ENCODE peak calls at places on chromosome 3, in four cellular contexts. U, S, A and R are unnamed samples.

GRCh38 chr3:71051893-71052687 is 531.4 kb downstream of the FOXP1 start:
- DNase-seq in A (no peak), S (no peak), U (no peak), R (no peak)

GRCh38 chr3:82100378-82100777 is 338.9 kb upstream of the GBE1 start:
- DNase-seq in S (no peak), U (no peak), A (peak; percentile 80), R (no peak)

GRCh38 chr3:42148982-42149432 is 57.9 kb downstream of the TRAK1 start:
- DNase-seq in S (no peak), A (no peak), U (peak; percentile 65), R (no peak)

GRCh38 chr3:74537164-74537563 is 77.3 kb downstream of the CNTN3 start:
- DNase-seq in S (no peak), A (no peak), U (no peak), R (no peak)

GRCh38 chr3:22089284-22089683 is 338.3 kb upstream of the ZNF385D start:
- DNase-seq in A (peak; percentile 4), S (peak; percentile 28), U (no peak), R (peak; percentile 36)

GRCh38 chr3:146050700-146051099 is 110.3 kb downstream of the PLOD2 start:
- DNase-seq in S (no peak), A (no peak), U (no peak), R (no peak)

GRCh38 chr3:115790759-115791158 is 167.4 kb downstream of the GAP43 start:
- DNase-seq in S (no peak), U (no peak), A (peak; percentile 98), R (no peak)

GRCh38 chr3:55538158-55538557 is 51.1 kb upstream of the WNT5A start:
- DNase-seq in S (no peak), U (no peak), A (no peak), R (no peak)

GRCh38 chr3:9808345-9809037 is 1.6 kb upstream of the TTLL3 start:
- DNase-seq in S (peak; percentile 78), U (no peak), A (no peak), R (no peak)

GRCh38 chr3:14261229-14261628 is 82.6 kb downstream of the LSM3 start:
- DNase-seq in A (no peak), S (peak; percentile 80), U (peak; percentile 85), R (peak; percentile 91)

GRCh38 chr3:77303943-77304778 is 264.3 kb downstream of the ROBO2 start:
- DNase-seq in U (no peak), A (no peak), S (no peak), R (no peak)

GRCh38 chr3:30607032-30607833 is 832 bp downstream of the TGFBR2 start:
- DNase-seq in S (peak; percentile 90), A (no peak), U (peak; percentile 71), R (peak; percentile 93)

GRCh38 chr3:148727242-148727641 is 29.5 kb downstream of the AGTR1 start:
- DNase-seq in U (no peak), A (no peak), S (peak; percentile 21), R (no peak)

GRCh38 chr3:21390856-21391255 is 360.2 kb downstream of the ZNF385D start:
- DNase-seq in S (no peak), A (no peak), U (no peak), R (no peak)

GRCh38 chr3:171470714-171471227 is 10.6 kb upstream of the TNIK start:
- DNase-seq in S (no peak), A (no peak), U (no peak), R (no peak)

GRCh38 chr3:146747928-146748327 is 142.8 kb upstream of the PLSCR5 start:
- DNase-seq in U (no peak), A (no peak), S (no peak), R (no peak)

GRCh38 chr3:137409584-137409983 is 354.5 kb upstream of the SOX14 start:
- DNase-seq in S (no peak), U (no peak), A (no peak), R (no peak)

GRCh38 chr3:40930131-40930538 is 269.2 kb upstream of the CTNNB1 start:
- DNase-seq in S (no peak), U (no peak), A (no peak), R (no peak)
- TF ChIP-seq CTCF in S (no peak), U (no peak), A (no peak), R (no peak)

DNA sequence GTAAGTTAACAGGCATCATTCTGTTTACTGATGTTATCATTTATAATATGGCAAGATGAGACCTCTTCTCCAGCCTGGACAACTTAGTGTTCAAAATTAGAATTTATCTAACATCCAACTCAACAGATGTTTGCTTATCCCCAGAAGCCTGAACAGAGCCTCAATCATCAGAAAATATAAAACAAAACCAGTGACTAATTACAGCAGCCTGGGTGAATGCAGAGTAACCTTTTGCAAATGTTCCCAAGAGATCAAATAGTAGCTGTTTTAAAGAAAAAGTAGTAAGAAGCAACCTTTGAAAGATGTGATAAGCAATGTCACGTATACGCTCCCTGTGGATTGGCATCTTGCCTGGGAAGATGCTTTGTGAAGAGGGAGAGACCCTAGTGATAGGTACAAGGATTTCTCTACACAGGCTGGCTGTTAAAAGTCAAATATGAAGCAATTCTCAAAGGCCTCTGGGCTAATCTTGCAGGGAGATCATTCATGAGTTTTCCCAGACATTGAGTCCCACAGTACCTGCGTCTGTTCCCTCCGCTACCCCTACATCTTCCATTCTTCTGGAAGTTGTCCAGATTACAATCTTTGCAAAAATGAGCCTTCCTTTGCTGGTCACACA is 39.3 kb upstream of the PRICKLE2 start:
- DNase-seq in A (no peak), S (no peak), U (no peak), R (no peak)
- H3K4me1 ChIP-seq in A (peaks cover 15% of the 10 kb centered on the region), S (no peaks in the 10 kb centered on the region), U (peaks cover 12% of the 10 kb centered on the region), R (peaks cover 3% of the 10 kb centered on the region)

GRCh38 chr3:125192190-125193035 is 20.1 kb downstream of the SLC12A8 start:
- DNase-seq in A (no peak), S (peak; percentile 19), U (no peak), R (no peak)
- TF ChIP-seq CTCF in A (no peak), S (peak; percentile 44), U (no peak), R (no peak)

GRCh38 chr3:49930241-49930690 is 655 bp upstream of the MON1A start:
- DNase-seq in U (no peak), A (no peak), S (no peak), R (peak; percentile 26)

GRCh38 chr3:49929333-49930240 is at the start of gene MON1A:
- DNase-seq in S (peak; percentile 87), U (peak; percentile 99), A (peak; percentile 65), R (peak; percentile 98)

GRCh38 chr3:49927798-49928197 is 1.8 kb downstream of the MON1A start:
- DNase-seq in A (no peak), S (no peak), U (no peak), R (no peak)

GRCh38 chr3:49928511-49929017 is 1.0 kb downstream of the MON1A start:
- DNase-seq in S (no peak), A (no peak), U (no peak), R (peak; percentile 26)

DNA sequence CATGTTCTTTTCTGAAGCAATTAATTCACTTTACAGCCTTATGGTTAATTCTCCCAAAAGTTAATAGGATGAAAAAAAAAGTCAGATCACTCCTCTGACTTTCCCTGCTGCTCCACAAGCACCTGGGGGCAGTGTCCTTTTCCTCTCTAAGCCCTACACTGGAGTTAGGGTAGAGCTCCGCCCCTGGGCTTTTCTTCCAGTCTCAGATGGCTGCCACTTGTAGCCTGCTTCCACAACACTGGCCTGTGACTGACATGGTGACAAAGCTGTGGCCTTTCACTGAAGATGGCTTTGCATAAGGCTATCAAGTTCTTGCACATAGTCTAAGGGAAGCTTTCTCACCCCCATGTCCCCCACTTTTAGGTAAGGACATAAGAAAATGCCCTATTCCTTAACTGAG is 1.3 kb upstream of the MON1A start:
- DNase-seq in U (no peak), S (peak; percentile 75), A (no peak), R (peak; percentile 53)
- H3K4me1 ChIP-seq in U (no peaks in the 10 kb centered on the region), S (peaks cover 32% of the 10 kb centered on the region), A (peaks cover 5% of the 10 kb centered on the region), R (peaks cover 8% of the 10 kb centered on the region)

GRCh38 chr3:79367803-79368202 is 400.0 kb downstream of the ROBO1 start:
- DNase-seq in S (no peak), U (no peak), A (no peak), R (no peak)

GRCh38 chr3:79366414-79366813 is 401.4 kb downstream of the ROBO1 start:
- DNase-seq in U (no peak), S (no peak), A (no peak), R (no peak)

GRCh38 chr3:79367066-79367465 is 400.7 kb downstream of the ROBO1 start:
- DNase-seq in S (no peak), A (peak; percentile 68), U (no peak), R (no peak)

GRCh38 chr3:79368403-79368802 is 399.4 kb downstream of the ROBO1 start:
- DNase-seq in U (no peak), S (no peak), A (peak; percentile 90), R (no peak)

GRCh38 chr3:79369306-79369705 is 398.5 kb downstream of the ROBO1 start:
- DNase-seq in U (no peak), S (no peak), A (no peak), R (no peak)
- TF ChIP-seq CTCF in U (no peak), S (no peak), A (peak; percentile 59), R (no peak)

GRCh38 chr3:73036694-73037368 is 24.6 kb upstream of the EBLN2 start:
- DNase-seq in A (no peak), S (no peak), U (no peak), R (no peak)
- H3K4me1 ChIP-seq in A (peaks cover 23% of the 10 kb centered on the region), S (peaks cover 3% of the 10 kb centered on the region), U (peaks cover 3% of the 10 kb centered on the region), R (no peaks in the 10 kb centered on the region)

GRCh38 chr3:149752788-149753136 is 473 bp upstream of the COMMD2 start:
- DNase-seq in A (no peak), U (no peak), S (no peak), R (no peak)

GRCh38 chr3:149751551-149751950 is 738 bp downstream of the COMMD2 start:
- DNase-seq in U (no peak), S (peak; percentile 7), A (no peak), R (no peak)

GRCh38 chr3:149753717-149754116 is 1.4 kb upstream of the COMMD2 start:
- DNase-seq in A (no peak), U (no peak), S (no peak), R (no peak)

DNA sequence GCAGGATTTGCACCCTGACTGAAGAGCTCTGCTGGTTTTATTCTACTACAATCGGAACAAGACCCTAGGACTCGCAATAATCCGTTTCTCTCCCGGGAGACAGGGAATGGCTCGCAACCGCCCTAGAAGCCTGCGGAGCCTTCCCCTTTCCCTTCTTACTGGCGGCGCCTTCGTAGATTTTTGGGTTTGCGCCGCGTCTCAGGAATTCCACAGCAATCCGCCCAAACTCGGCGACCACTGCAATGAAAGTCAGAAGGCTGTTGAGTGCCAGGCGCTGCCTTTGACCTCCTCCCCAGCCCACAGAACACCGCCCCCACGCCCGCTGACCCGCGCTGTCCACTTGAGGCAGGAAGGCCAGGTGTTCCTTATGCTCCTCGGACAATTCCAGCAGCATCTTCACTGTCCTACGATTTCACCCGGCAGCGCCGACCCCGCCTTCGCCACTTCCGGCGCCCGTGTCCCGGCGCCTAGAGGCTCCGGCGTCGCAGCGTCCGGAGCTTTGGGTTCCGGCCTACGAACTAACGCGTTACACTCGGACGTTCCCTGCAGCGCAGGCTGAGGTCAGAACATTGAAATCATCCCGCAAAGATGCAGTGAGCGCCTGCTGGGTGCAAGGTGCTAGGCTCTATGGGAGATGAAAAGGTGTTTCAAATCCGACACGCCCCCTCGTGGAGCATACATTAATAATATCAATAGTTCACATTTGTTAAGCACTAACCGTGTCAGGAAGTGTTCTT is at the start of gene COMMD2:
- DNase-seq in U (peak; percentile 76), S (peak; percentile 94), A (peak; percentile 72), R (peak; percentile 91)
- TF ChIP-seq CTCF in U (peak; percentile 16), S (peak; percentile 75), A (peak; percentile 71), R (peak; percentile 32)

GRCh38 chr3:49399467-49399866 is 12.3 kb downstream of the RHOA start:
- DNase-seq in U (no peak), A (no peak), S (no peak), R (no peak)
- H3K4me1 ChIP-seq in U (no peaks in the 10 kb centered on the region), A (no peaks in the 10 kb centered on the region), S (peaks cover 49% of the 10 kb centered on the region), R (peaks cover 5% of the 10 kb centered on the region)

GRCh38 chr3:60839242-60839641 is 412.0 kb downstream of the FHIT start:
- DNase-seq in A (no peak), S (no peak), U (no peak), R (no peak)
- TF ChIP-seq CTCF in A (peak; percentile 14), S (no peak), U (no peak), R (no peak)